ENCODE peak calls at places on chromosome X, in nine cellular contexts. Q, F, V, W, E, N, Y, I and X are unnamed samples.

GRCh38 chrX:104668550-104668949 is 102.6 kb downstream of the IL1RAPL2 start:
- DNase-seq in Q (no peak), F (peak), V (no peak), W (no peak), E (no peak), N (no peak), Y (peak), I (peak), X (no peak)

GRCh38 chrX:15600071-15600470 is 689 bp downstream of the ACE2 start:
- DNase-seq in Q (no peak), F (no peak), V (no peak), W (no peak), E (no peak), N (no peak), Y (no peak), I (no peak), X (no peak)

GRCh38 chrX:154734101-154734781 is 16.6 kb downstream of the GAB3 start:
- DNase-seq in Q (no peak), F (no peak), V (peak), W (no peak), E (no peak), N (no peak), Y (peak), I (peak), X (no peak)

GRCh38 chrX:149504226-149504914 is 736 bp downstream of the IDS start:
- DNase-seq in Q (no peak), F (no peak), V (peak), W (peak), E (peak), N (no peak), Y (peak), I (no peak), X (no peak)

GRCh38 chrX:145552643-145553042 is 265.0 kb upstream of the SLITRK2 start:
- DNase-seq in Q (no peak), F (no peak), V (no peak), W (no peak), E (no peak), N (no peak), Y (no peak), I (peak), X (no peak)

GRCh38 chrX:12149670-12150407 is 11.6 kb downstream of the FRMPD4 start:
- DNase-seq in Q (no peak), F (no peak), V (no peak), W (no peak), E (no peak), N (no peak), Y (no peak), I (no peak), X (no peak)

GRCh38 chrX:47586043-47586787 is 4.0 kb downstream of the TIMP1 start:
- DNase-seq in Q (no peak), F (no peak), V (no peak), W (no peak), E (no peak), N (no peak), Y (no peak), I (no peak), X (peak)

GRCh38 chrX:9349572-9350259 is 115.1 kb upstream of the TBL1X start:
- DNase-seq in Q (no peak), F (no peak), V (no peak), W (no peak), E (no peak), N (no peak), Y (no peak), I (peak), X (no peak)

GRCh38 chrX:2401590-2402360 is 99.0 kb downstream of the DHRSX start:
- DNase-seq in Q (no peak), F (no peak), V (no peak), W (no peak), E (peak), N (no peak), Y (peak), I (peak), X (peak)

GRCh38 chrX:39356119-39356807 is 555.0 kb downstream of the MID1IP1 start:
- DNase-seq in Q (no peak), F (no peak), V (no peak), W (no peak), E (no peak), N (no peak), Y (no peak), I (no peak), X (no peak)

GRCh38 chrX:40468033-40468979 is 112.5 kb upstream of the ATP6AP2 start:
- DNase-seq in Q (peak), F (no peak), V (peak), W (peak), E (peak), N (no peak), Y (peak), I (peak), X (no peak)

GRCh38 chrX:102154900-102155805 is 624 bp downstream of the BEX5 start:
- DNase-seq in Q (no peak), F (no peak), V (peak), W (no peak), E (no peak), N (no peak), Y (peak), I (no peak), X (no peak)

GRCh38 chrX:111869639-111870034 is 6.3 kb upstream of the TRPC5OS start:
- DNase-seq in Q (no peak), F (peak), V (peak), W (peak), E (peak), N (no peak), Y (peak), I (peak), X (no peak)

GRCh38 chrX:46676399-46677351 is 82.2 kb downstream of the SLC9A7 start:
- DNase-seq in Q (no peak), F (no peak), V (no peak), W (no peak), E (no peak), N (no peak), Y (no peak), I (no peak), X (no peak)

GRCh38 chrX:39950035-39950688 is 147.6 kb downstream of the BCOR start:
- DNase-seq in Q (no peak), F (no peak), V (no peak), W (no peak), E (no peak), N (no peak), Y (no peak), I (no peak), X (no peak)

GRCh38 chrX:40543661-40544328 is 37.0 kb upstream of the ATP6AP2 start:
- DNase-seq in Q (no peak), F (peak), V (peak), W (peak), E (peak), N (no peak), Y (peak), I (peak), X (no peak)

GRCh38 chrX:119228506-119229290 is 7.4 kb upstream of the PGRMC1 start:
- DNase-seq in Q (no peak), F (no peak), V (no peak), W (no peak), E (no peak), N (no peak), Y (no peak), I (peak), X (no peak)

GRCh38 chrX:65871671-65872311 is 168.1 kb downstream of the VSIG4 start:
- DNase-seq in Q (no peak), F (peak), V (no peak), W (peak), E (no peak), N (no peak), Y (no peak), I (no peak), X (no peak)

GRCh38 chrX:101287402-101287801 is 3.7 kb downstream of the TAF7L start:
- DNase-seq in Q (no peak), F (peak), V (no peak), W (peak), E (peak), N (no peak), Y (peak), I (peak), X (no peak)

GRCh38 chrX:3262906-3263305 is 83.5 kb downstream of the MXRA5 start:
- DNase-seq in Q (no peak), F (no peak), V (no peak), W (no peak), E (peak), N (no peak), Y (no peak), I (peak), X (no peak)

GRCh38 chrX:9730752-9731151 is 34.9 kb downstream of the GPR143 start:
- DNase-seq in Q (no peak), F (no peak), V (no peak), W (no peak), E (no peak), N (no peak), Y (no peak), I (no peak), X (no peak)

GRCh38 chrX:155020591-155020990 is 1.9 kb downstream of the F8 start:
- DNase-seq in Q (no peak), F (no peak), V (no peak), W (no peak), E (no peak), N (no peak), Y (no peak), I (no peak), X (no peak)

GRCh38 chrX:12994321-12994720 is 19.4 kb downstream of the TMSB4X start:
- DNase-seq in Q (no peak), F (no peak), V (no peak), W (no peak), E (no peak), N (no peak), Y (no peak), I (no peak), X (no peak)

GRCh38 chrX:155061770-155062169 is 9.2 kb downstream of the CMC4 start:
- DNase-seq in Q (no peak), F (no peak), V (no peak), W (no peak), E (no peak), N (no peak), Y (no peak), I (no peak), X (no peak)

GRCh38 chrX:33923262-33923661 is 208.9 kb downstream of the FAM47A start:
- DNase-seq in Q (no peak), F (no peak), V (no peak), W (no peak), E (no peak), N (no peak), Y (no peak), I (no peak), X (no peak)

GRCh38 chrX:42714981-42715688 is 62.8 kb downstream of the PPP1R2C start:
- DNase-seq in Q (peak), F (peak), V (peak), W (peak), E (no peak), N (peak), Y (peak), I (peak), X (no peak)

GRCh38 chrX:56057325-56057724 is 174.8 kb upstream of the KLF8 start:
- DNase-seq in Q (no peak), F (no peak), V (no peak), W (no peak), E (no peak), N (no peak), Y (no peak), I (no peak), X (no peak)

GRCh38 chrX:136115909-136116297 is 31.4 kb upstream of the FHL1 start:
- DNase-seq in Q (no peak), F (no peak), V (no peak), W (no peak), E (no peak), N (no peak), Y (no peak), I (no peak), X (no peak)

GRCh38 chrX:80246273-80246672 is 174.0 kb upstream of the TENT5D start:
- DNase-seq in Q (no peak), F (no peak), V (no peak), W (peak), E (no peak), N (no peak), Y (peak), I (no peak), X (no peak)

GRCh38 chrX:107440692-107441091 is 8.8 kb upstream of the FRMPD3 start:
- DNase-seq in Q (no peak), F (no peak), V (no peak), W (no peak), E (no peak), N (no peak), Y (no peak), I (no peak), X (no peak)

GRCh38 chrX:153827903-153828302 is 2.4 kb downstream of the PDZD4 start:
- DNase-seq in Q (no peak), F (no peak), V (no peak), W (no peak), E (peak), N (no peak), Y (no peak), I (no peak), X (no peak)

GRCh38 chrX:18640686-18641085 is 31.2 kb downstream of the RS1 start:
- DNase-seq in Q (no peak), F (peak), V (no peak), W (peak), E (no peak), N (no peak), Y (no peak), I (no peak), X (no peak)

GRCh38 chrX:30592846-30593245 is 15.3 kb upstream of the TASL start:
- DNase-seq in Q (no peak), F (no peak), V (no peak), W (no peak), E (no peak), N (no peak), Y (peak), I (no peak), X (no peak)

GRCh38 chrX:24799565-24799964 is 105.8 kb downstream of the POLA1 start:
- DNase-seq in Q (no peak), F (no peak), V (no peak), W (no peak), E (no peak), N (no peak), Y (no peak), I (no peak), X (no peak)

GRCh38 chrX:1468250-1468772 is 15.6 kb upstream of the ASMTL start:
- DNase-seq in Q (peak), F (no peak), V (peak), W (no peak), E (no peak), N (peak), Y (no peak), I (peak), X (peak)